ENCODE peak calls at places on chromosomes 6 and 20, in four cellular contexts. One of them, this sample, is unnamed.

GRCh38 chr20:51428451-51429143 is 113.9 kb downstream of the NFATC2 start:
- DNase-seq in esophagus squamous epithelium: no peak
- DNase-seq in SK-N-SH: peak
- DNase-seq in amniotic stem cell: peak
- DNase-seq in this sample: no peak

GRCh38 chr6:32252326-32253009 is 28.6 kb upstream of the NOTCH4 start:
- DNase-seq in esophagus squamous epithelium: no peak
- DNase-seq in SK-N-SH: no peak
- DNase-seq in amniotic stem cell: no peak
- DNase-seq in this sample: no peak

GRCh38 chr6:109296305-109296915 is 85.9 kb downstream of the CD164 start:
- DNase-seq in esophagus squamous epithelium: no peak
- DNase-seq in SK-N-SH: no peak
- DNase-seq in amniotic stem cell: no peak
- DNase-seq in this sample: no peak

GRCh38 chr6:3281669-3282460 is 23.1 kb downstream of the PSMG4 start:
- DNase-seq in esophagus squamous epithelium: no peak
- DNase-seq in SK-N-SH: no peak
- DNase-seq in amniotic stem cell: peak
- DNase-seq in this sample: no peak

GRCh38 chr6:36443951-36444428 is 1.2 kb downstream of the KCTD20 start:
- DNase-seq in esophagus squamous epithelium: no peak
- DNase-seq in SK-N-SH: peak
- DNase-seq in amniotic stem cell: no peak
- DNase-seq in this sample: no peak

GRCh38 chr6:154928325-154928922 is 66.7 kb upstream of the TIAM2 start:
- DNase-seq in esophagus squamous epithelium: no peak
- DNase-seq in SK-N-SH: peak
- DNase-seq in amniotic stem cell: peak
- DNase-seq in this sample: peak

GRCh38 chr20:21303872-21304586 is 898 bp downstream of the XRN2 start:
- DNase-seq in esophagus squamous epithelium: no peak
- DNase-seq in SK-N-SH: no peak
- DNase-seq in amniotic stem cell: no peak
- DNase-seq in this sample: no peak

GRCh38 chr6:109336221-109336955 is 45.9 kb downstream of the CD164 start:
- DNase-seq in esophagus squamous epithelium: no peak
- DNase-seq in SK-N-SH: no peak
- DNase-seq in amniotic stem cell: no peak
- DNase-seq in this sample: no peak

GRCh38 chr6:1424306-1424927 is 35.0 kb downstream of the FOXF2 start:
- DNase-seq in esophagus squamous epithelium: no peak
- DNase-seq in SK-N-SH: peak
- DNase-seq in amniotic stem cell: peak
- DNase-seq in this sample: peak

GRCh38 chr6:26216015-26216885 is 129.0 kb downstream of the HFE start:
- DNase-seq in esophagus squamous epithelium: no peak
- DNase-seq in SK-N-SH: peak
- DNase-seq in amniotic stem cell: peak
- DNase-seq in this sample: peak

GRCh38 chr6:118968416-118968815 is 33.5 kb upstream of the MCM9 start:
- DNase-seq in esophagus squamous epithelium: no peak
- DNase-seq in SK-N-SH: no peak
- DNase-seq in amniotic stem cell: no peak
- DNase-seq in this sample: no peak

GRCh38 chr20:63279931-63280330 is 7.3 kb downstream of the ARFGAP1 start:
- DNase-seq in esophagus squamous epithelium: no peak
- DNase-seq in SK-N-SH: no peak
- DNase-seq in amniotic stem cell: no peak
- DNase-seq in this sample: no peak